ENCODE peak calls at places on chromosomes 6 and 20, in four cellular contexts. G is central memory CD4-positive, alpha-beta T cell; S is NCI-H1694; Y is NCI-H1417. Q is an unnamed sample.

GRCh38 chr6:149482542-149483261 is 2.1 kb downstream of the ZC3H12D start:
- DNase-seq in G (peak; percentile 19), Y (no peak), S (no peak), Q (no peak)

GRCh38 chr6:9745966-9746365 is 668.9 kb downstream of the TFAP2A start:
- DNase-seq in G (no peak), Y (no peak), S (no peak), Q (no peak)

GRCh38 chr20:59466107-59466815 is 138.1 kb upstream of the PHACTR3 start:
- DNase-seq in Y (no peak), S (no peak), G (no peak), Q (no peak)

GRCh38 chr6:12528581-12529363 is 187.8 kb upstream of the PHACTR1 start:
- DNase-seq in Y (no peak), G (no peak), S (no peak), Q (peak; percentile 6)

GRCh38 chr20:4014031-4014474 is 1.3 kb downstream of the RNF24 start:
- DNase-seq in G (peak; percentile 38), S (peak; percentile 70), Y (peak; percentile 84), Q (peak; percentile 94)

GRCh38 chr20:51661609-51662178 is 106.5 kb downstream of the ATP9A start:
- DNase-seq in S (no peak), G (peak; percentile 35), Y (no peak), Q (no peak)

GRCh38 chr20:63698739-63699465 is 2.5 kb downstream of the TNFRSF6B start:
- DNase-seq in G (no peak), Y (no peak), S (no peak), Q (no peak)

GRCh38 chr6:4687656-4687988 is 88.6 kb upstream of the CDYL start:
- DNase-seq in Y (no peak), G (no peak), S (no peak), Q (no peak)

GRCh38 chr20:41139227-41140093 is 2.1 kb downstream of the PLCG1 start:
- DNase-seq in Y (no peak), G (no peak), S (no peak), Q (peak; percentile 18)

GRCh38 chr20:1478566-1478965 is 11.9 kb upstream of the NSFL1C start:
- DNase-seq in G (no peak), S (no peak), Y (no peak), Q (no peak)

GRCh38 chr6:156507106-156507505 is 270.1 kb upstream of the ARID1B start:
- DNase-seq in S (no peak), Y (no peak), G (no peak), Q (no peak)

Q was measured in NCI-H526.